ENCODE peak calls at places on chromosomes 16 and 17, in six cellular contexts. X is T-helper 2 cell, E is activated gamma-delta T cell treated with Interleukin-2 at 50 U/mL for 16 hours, S is progenitor cell of endocrine pancreas, B is lung, A is H1. Q is an unnamed sample.

GRCh38 chr17:44672479-44673093 is 16.3 kb downstream of the MEIOC start:
- DNase-seq in S (no peak), E (no peak), B (no peak), A (no peak), X (no peak), Q (no peak)

GRCh38 chr17:17300624-17301568 is 2.3 kb upstream of the NT5M start:
- DNase-seq in A (peak; percentile 93), X (peak; percentile 28), B (no peak), S (peak; percentile 51), E (peak; percentile 36), Q (peak; percentile 32)

GRCh38 chr16:2798723-2799204 is 494 bp downstream of the PRSS41 start:
- DNase-seq in A (no peak), E (no peak), X (no peak), B (no peak), S (no peak), Q (no peak)

GRCh38 chr17:19310151-19310550 is 52.4 kb downstream of the B9D1 start:
- DNase-seq in B (no peak), S (no peak), X (no peak), E (no peak), A (no peak), Q (no peak)

GRCh38 chr17:78717431-78717980 is 64.6 kb downstream of the CYTH1 start:
- DNase-seq in S (no peak), X (no peak), B (no peak), A (peak; percentile 55), E (no peak), Q (no peak)

GRCh38 chr17:41026668-41027471 is at the start of gene KRTAP1-5:
- DNase-seq in E (no peak), X (no peak), B (no peak), A (no peak), S (no peak), Q (no peak)

GRCh38 chr16:19718624-19718965 is 524 bp downstream of the IQCK start:
- DNase-seq in E (no peak), B (no peak), A (no peak), X (no peak), S (no peak), Q (no peak)

GRCh38 chr16:9932919-9933653 is 249.1 kb downstream of the GRIN2A start:
- DNase-seq in E (no peak), A (no peak), B (no peak), X (no peak), S (no peak), Q (no peak)

GRCh38 chr17:46831573-46832305 is 13.2 kb upstream of the WNT3 start:
- DNase-seq in E (no peak), S (no peak), X (no peak), A (no peak), B (no peak), Q (no peak)

GRCh38 chr17:13272296-13272695 is 254.5 kb upstream of the ELAC2 start:
- DNase-seq in B (no peak), S (no peak), X (no peak), A (no peak), E (no peak), Q (no peak)

GRCh38 chr17:48678141-48678971 is 44.0 kb downstream of the PRAC1 start:
- DNase-seq in B (peak; percentile 49), S (peak; percentile 79), E (peak; percentile 64), A (peak; percentile 97), X (peak; percentile 54), Q (peak; percentile 63)

GRCh38 chr16:30434852-30435251 is 5.0 kb upstream of the DCTPP1 start:
- DNase-seq in B (no peak), X (peak; percentile 54), A (no peak), E (no peak), S (no peak), Q (no peak)

GRCh38 chr16:4801051-4801961 is 1.1 kb downstream of the ROGDI start:
- DNase-seq in X (no peak), B (no peak), S (no peak), E (no peak), A (no peak), Q (no peak)

GRCh38 chr17:7356072-7356549 is 1.2 kb downstream of the TMEM95 start:
- DNase-seq in E (peak; percentile 87), S (peak; percentile 75), B (peak; percentile 86), X (peak; percentile 78), A (peak; percentile 97), Q (peak; percentile 83)

GRCh38 chr17:9018731-9019130 is 2.6 kb upstream of the NTN1 start:
- DNase-seq in B (no peak), X (no peak), E (no peak), S (no peak), A (no peak), Q (no peak)

GRCh38 chr17:81237591-81238489 is 1.0 kb downstream of the TEPSIN start:
- DNase-seq in X (no peak), S (no peak), A (no peak), B (no peak), E (no peak), Q (no peak)

GRCh38 chr17:36182176-36183000 is 6.0 kb upstream of the TBC1D3B start:
- DNase-seq in S (peak; percentile 49), A (peak; percentile 85), E (no peak), X (no peak), B (no peak), Q (no peak)

GRCh38 chr17:81263371-81264181 is 24.5 kb downstream of the NDUFAF8 start:
- DNase-seq in B (no peak), S (no peak), E (no peak), X (no peak), A (no peak), Q (no peak)